ENCODE peak calls at places on chromosomes 5 and 9, in nine cellular contexts. C, O, Z, L, N, W, V, J and R are unnamed samples.

GRCh38 chr9:18749711-18750110 is 275.8 kb downstream of the ADAMTSL1 start:
- DNase-seq in N (no peak), J (no peak), O (no peak), Z (no peak), C (no peak), L (no peak), V (no peak), W (no peak), R (no peak)

GRCh38 chr5:42985129-42986037 is 54.7 kb downstream of the ANXA2R start:
- DNase-seq in L (no peak), W (peak; percentile 88), Z (no peak), O (peak; percentile 45), N (no peak), J (peak; percentile 86), V (no peak), C (no peak), R (peak; percentile 89)

GRCh38 chr9:33295571-33295970 is 5.3 kb downstream of the NFX1 start:
- DNase-seq in C (no peak), J (no peak), W (no peak), N (no peak), V (no peak), L (no peak), O (no peak), Z (no peak), R (no peak)

GRCh38 chr5:170368593-170368992 is 20.6 kb downstream of the KCNMB1 start:
- DNase-seq in O (no peak), J (no peak), Z (peak; percentile 22), N (no peak), W (no peak), V (no peak), C (no peak), L (no peak), R (no peak)

GRCh38 chr5:943874-944620 is 51.4 kb downstream of the TRIP13 start:
- DNase-seq in C (no peak), N (no peak), V (peak; percentile 37), J (no peak), Z (no peak), O (no peak), W (no peak), L (no peak), R (no peak)

GRCh38 chr5:133990396-133990795 is 14.4 kb downstream of the VDAC1 start:
- DNase-seq in J (no peak), L (no peak), N (peak; percentile 65), V (no peak), Z (no peak), O (no peak), C (no peak), W (no peak), R (no peak)

GRCh38 chr9:2570615-2571479 is 50.7 kb upstream of the VLDLR start:
- DNase-seq in W (peak; percentile 93), N (peak; percentile 87), V (peak; percentile 65), L (peak; percentile 87), O (peak; percentile 31), J (peak; percentile 83), Z (peak; percentile 95), C (no peak), R (peak; percentile 65)

GRCh38 chr5:32450952-32451351 is 6.4 kb upstream of the ZFR start:
- DNase-seq in Z (no peak), W (peak; percentile 15), O (no peak), N (no peak), C (no peak), J (no peak), V (no peak), L (no peak), R (no peak)

GRCh38 chr9:91727316-91727861 is 222.6 kb downstream of the ROR2 start:
- DNase-seq in O (no peak), J (peak; percentile 28), N (no peak), L (no peak), V (no peak), C (no peak), W (peak; percentile 61), Z (peak; percentile 40), R (no peak)

GRCh38 chr5:139660105-139660915 is 12.2 kb downstream of the CXXC5 start:
- DNase-seq in C (no peak), N (peak; percentile 92), Z (peak; percentile 45), V (peak; percentile 84), L (peak; percentile 88), O (no peak), J (no peak), W (peak; percentile 82), R (peak; percentile 53)

GRCh38 chr5:155260798-155261197 is 247.2 kb downstream of the KIF4B start:
- DNase-seq in Z (peak; percentile 73), V (no peak), J (no peak), N (no peak), L (no peak), W (no peak), O (no peak), C (no peak), R (peak; percentile 40)

GRCh38 chr9:117092582-117092981 is 322.3 kb downstream of the ASTN2 start:
- DNase-seq in V (no peak), Z (no peak), J (peak; percentile 42), C (no peak), L (no peak), N (no peak), W (no peak), O (no peak), R (peak; percentile 64)

GRCh38 chr5:94374336-94374735 is 244.1 kb downstream of the KIAA0825 start:
- DNase-seq in J (no peak), V (no peak), C (no peak), N (no peak), L (no peak), O (no peak), W (no peak), Z (no peak), R (no peak)

GRCh38 chr5:145938699-145939531 is 2.5 kb downstream of the SH3RF2 start:
- DNase-seq in L (no peak), V (no peak), Z (no peak), O (no peak), N (no peak), J (peak; percentile 70), C (no peak), W (no peak), R (peak; percentile 53)

GRCh38 chr5:145937432-145938250 is 1.3 kb downstream of the SH3RF2 start:
- DNase-seq in Z (no peak), W (peak; percentile 82), L (no peak), C (no peak), V (peak; percentile 61), N (peak; percentile 38), O (peak; percentile 65), J (peak; percentile 85), R (peak; percentile 94)

GRCh38 chr5:145941096-145941676 is 4.8 kb downstream of the SH3RF2 start:
- DNase-seq in C (no peak), J (no peak), V (no peak), N (peak; percentile 33), Z (no peak), O (no peak), L (no peak), W (peak; percentile 15), R (no peak)

GRCh38 chr5:145941677-145942130 is 5.3 kb downstream of the SH3RF2 start:
- DNase-seq in N (no peak), Z (no peak), V (no peak), O (peak; percentile 68), L (no peak), W (peak; percentile 53), C (no peak), J (peak; percentile 81), R (peak; percentile 85)

GRCh38 chr5:145939532-145940065 is 3.2 kb downstream of the SH3RF2 start:
- DNase-seq in L (no peak), C (no peak), Z (no peak), V (no peak), O (no peak), W (no peak), J (no peak), N (no peak), R (no peak)
- H3K27ac ChIP-seq in L (no peak overlapping the region), C (no peak overlapping the region), Z (no peak overlapping the region), V (no peak overlapping the region), O (no peak overlapping the region), W (no peak overlapping the region), J (no peak overlapping the region), N (peak overlapping the region; percentile 85), R (no peak overlapping the region)

DNA sequence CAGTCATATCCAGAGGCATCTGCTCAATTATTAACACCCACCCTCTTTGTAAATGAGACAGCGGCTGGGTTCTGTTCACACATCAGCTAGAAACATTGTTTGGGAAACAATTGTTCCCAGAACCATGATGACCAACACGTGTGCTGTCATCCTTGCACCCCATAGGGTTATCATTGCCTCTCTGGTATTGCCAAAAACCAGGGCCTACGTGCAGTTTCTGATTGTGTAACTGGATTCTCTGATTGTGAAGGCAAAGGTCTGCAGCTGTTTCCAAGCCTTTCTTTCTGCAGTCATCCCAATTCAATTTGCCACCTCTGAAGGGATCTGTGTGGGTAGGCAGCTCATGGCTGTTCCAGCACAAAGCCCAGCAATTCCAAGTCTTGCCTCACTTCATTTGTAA is 66.8 kb downstream of the YIPF5 start:
- DNase-seq in L (no peak), N (no peak), V (no peak), W (no peak), O (no peak), Z (no peak), C (no peak), J (no peak), R (no peak)
- H3K27ac ChIP-seq in L (no peak overlapping the region), N (no peak overlapping the region), V (no peak overlapping the region), W (no peak overlapping the region), O (no peak overlapping the region), Z (no peak overlapping the region), C (no peak overlapping the region), J (no peak overlapping the region), R (no peak overlapping the region)

DNA sequence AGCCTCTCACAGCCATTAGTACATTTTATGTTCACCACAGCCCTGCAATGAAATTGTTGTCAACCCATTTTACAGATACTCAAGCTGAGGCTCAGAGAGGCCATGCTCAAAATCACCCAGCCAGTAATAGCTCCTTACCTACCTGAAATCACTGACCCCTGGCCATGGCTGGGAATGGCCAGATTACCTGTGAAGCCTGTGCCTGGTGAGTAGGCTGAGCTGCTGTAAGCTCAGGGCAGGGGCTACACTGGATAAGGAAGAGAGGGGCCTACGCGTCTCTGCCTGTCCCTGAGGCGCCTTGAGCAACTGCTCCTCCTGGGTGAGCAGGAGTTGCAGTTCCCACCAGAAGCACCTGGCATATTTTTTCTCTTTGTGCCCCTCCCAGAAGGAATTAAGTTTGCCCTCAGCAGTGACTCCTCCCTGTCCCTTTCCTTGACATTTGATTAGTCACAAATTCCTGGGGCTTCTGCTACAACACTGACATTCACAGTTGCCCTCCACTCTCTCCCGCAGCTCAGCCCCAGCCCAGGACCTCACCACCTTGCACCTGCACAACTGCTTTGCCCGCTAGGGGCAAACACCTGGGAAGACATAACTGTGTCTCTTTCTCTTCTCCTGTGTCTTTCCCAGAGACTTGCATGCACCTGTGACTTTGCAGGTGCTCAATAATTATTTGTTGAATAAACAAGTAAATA is 5.7 kb downstream of the CLTB start:
- DNase-seq in N (no peak), V (no peak), L (no peak), J (no peak), O (no peak), W (peak; percentile 78), C (no peak), Z (no peak), R (peak; percentile 83)
- H3K27ac ChIP-seq in N (no peak overlapping the region), V (peak overlapping the region; percentile 16), L (no peak overlapping the region), J (no peak overlapping the region), O (peak overlapping the region; percentile 98), W (peak overlapping the region; percentile 35), C (no peak overlapping the region), Z (no peak overlapping the region), R (no peak overlapping the region)

DNA sequence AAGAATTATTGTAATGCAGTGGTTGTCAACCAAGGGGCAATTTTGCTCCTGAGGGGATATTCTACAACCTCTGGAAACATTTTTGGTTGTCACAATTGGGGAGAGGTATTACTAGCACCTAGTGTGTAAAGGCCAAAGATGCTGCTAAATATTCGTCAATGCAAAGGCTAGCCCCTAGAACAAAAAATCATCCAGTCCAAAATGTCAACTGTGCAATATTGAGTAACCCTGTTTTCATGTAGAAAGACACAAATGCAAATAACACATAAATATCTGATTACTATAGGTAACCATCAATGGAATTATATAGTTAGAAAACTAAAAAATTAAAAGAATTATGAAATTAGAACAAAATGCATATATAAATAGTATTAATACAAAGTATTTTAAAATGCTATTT is 26.1 kb downstream of the RNF145 start:
- DNase-seq in W (no peak), J (no peak), N (no peak), O (no peak), L (no peak), V (no peak), Z (no peak), C (no peak), R (no peak)
- H3K27ac ChIP-seq in W (peak overlapping the region; percentile 57), J (peak overlapping the region; percentile 60), N (peak overlapping the region; percentile 16), O (peak overlapping the region; percentile 14), L (peak overlapping the region; percentile 43), V (peak overlapping the region; percentile 6), Z (no peak overlapping the region), C (no peak overlapping the region), R (peak overlapping the region; percentile 96)